ENCODE peak calls at places on chromosome 10, in four cellular contexts. T is K562, R is IMR-90, V is endothelial cell of umbilical vein. O is an unnamed sample. For H3K9me1, the result is how much of the 10 kb centered on the place peaks cover.

GRCh38 chr10:123445336-123445735 is 220.8 kb upstream of the GPR26 start:
- DNase-seq in T (no peak), V (no peak), R (no peak), O (no peak)

GRCh38 chr10:114697061-114697598 is 39.1 kb upstream of the ABLIM1 start:
- DNase-seq in T (no peak), V (peak), R (peak), O (peak)

GRCh38 chr10:49397036-49397999 is 1.4 kb upstream of the DRGX start:
- DNase-seq in T (no peak), R (no peak), V (no peak), O (no peak)

GRCh38 chr10:61108880-61109279 is 164.9 kb upstream of the RHOBTB1 start:
- DNase-seq in V (no peak), T (peak), R (no peak), O (no peak)

GRCh38 chr10:6185039-6185716 is 17.6 kb upstream of the PFKFB3 start:
- DNase-seq in R (no peak), T (no peak), V (no peak), O (no peak)

GRCh38 chr10:77737608-77738007 is 100.0 kb upstream of the KCNMA1 start:
- DNase-seq in T (no peak), R (peak), V (peak), O (peak)

GRCh38 chr10:84095821-84096497 is 43.4 kb upstream of the GHITM start:
- DNase-seq in R (no peak), V (peak), T (no peak), O (no peak)

GRCh38 chr10:115857856-115858255 is 415.1 kb downstream of the GFRA1 start:
- DNase-seq in T (no peak), V (no peak), R (no peak), O (no peak)

GRCh38 chr10:21458496-21458895 is 67.0 kb downstream of the SKIDA1 start:
- DNase-seq in V (no peak), R (no peak), T (no peak), O (no peak)

GRCh38 chr10:52703451-52703850 is 69.1 kb downstream of the MBL2 start:
- DNase-seq in V (no peak), R (no peak), T (no peak), O (no peak)

GRCh38 chr10:124383496-124383895 is 35.2 kb downstream of the OAT start:
- DNase-seq in V (no peak), T (no peak), R (no peak), O (no peak)

GRCh38 chr10:121465215-121465614 is 133.0 kb downstream of the FGFR2 start:
- DNase-seq in V (no peak), R (no peak), T (no peak), O (no peak)

GRCh38 chr10:29648114-29648982 is 13.6 kb upstream of the SVIL start:
- DNase-seq in T (no peak), V (peak), R (peak), O (no peak)

GRCh38 chr10:76012928-76013327 is 581.5 kb downstream of the LRMDA start:
- DNase-seq in V (no peak), T (no peak), R (no peak), O (no peak)

GRCh38 chr10:78190051-78190450 is 156.4 kb downstream of the RPS24 start:
- DNase-seq in R (no peak), V (no peak), T (no peak), O (no peak)

GRCh38 chr10:133258066-133258817 is 18.4 kb downstream of the ADAM8 start:
- DNase-seq in V (no peak), R (no peak), T (no peak), O (no peak)

GRCh38 chr10:69865450-69865849 is 63.7 kb downstream of the COL13A1 start:
- DNase-seq in R (no peak), T (no peak), V (no peak), O (no peak)

GRCh38 chr10:72889391-72889831 is 4.1 kb upstream of the OIT3 start:
- DNase-seq in V (peak), R (peak), T (no peak), O (peak)

GRCh38 chr10:13219685-13220670 is 14.2 kb downstream of the UCMA start:
- DNase-seq in V (no peak), R (peak), T (peak), O (no peak)

GRCh38 chr10:97574374-97575100 is 2.0 kb downstream of the ANKRD2 start:
- DNase-seq in V (peak), R (peak), T (no peak), O (peak)

GRCh38 chr10:12960431-12960898 is 41.0 kb downstream of the CCDC3 start:
- DNase-seq in V (no peak), T (no peak), R (peak), O (no peak)

DNA sequence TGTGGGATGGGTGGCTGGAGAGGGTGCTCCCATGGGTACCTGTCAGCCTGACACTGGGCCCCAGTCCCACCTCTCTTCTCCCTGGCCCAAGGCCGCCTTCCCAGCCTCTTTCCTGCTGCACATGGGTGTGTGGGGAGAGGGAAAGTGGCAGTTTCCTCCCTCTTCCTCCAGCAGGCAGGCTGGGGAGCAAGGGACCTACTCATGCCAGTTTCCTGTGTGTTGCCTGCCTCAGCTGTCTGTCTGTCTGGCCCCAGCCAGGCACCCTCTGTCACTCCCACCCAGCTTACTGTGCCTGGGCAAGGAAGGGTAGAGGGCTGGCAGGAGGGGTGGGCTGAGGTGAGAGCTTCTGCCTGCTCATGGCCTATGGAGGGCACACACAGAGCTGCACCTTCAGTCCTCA is 46.3 kb upstream of the PCBD1 start:
- DNase-seq in R (no peak), V (no peak), T (no peak), O (no peak)
- H3K9me1 ChIP-seq in R (under half), V (under half), T (under half), O (under half)

DNA sequence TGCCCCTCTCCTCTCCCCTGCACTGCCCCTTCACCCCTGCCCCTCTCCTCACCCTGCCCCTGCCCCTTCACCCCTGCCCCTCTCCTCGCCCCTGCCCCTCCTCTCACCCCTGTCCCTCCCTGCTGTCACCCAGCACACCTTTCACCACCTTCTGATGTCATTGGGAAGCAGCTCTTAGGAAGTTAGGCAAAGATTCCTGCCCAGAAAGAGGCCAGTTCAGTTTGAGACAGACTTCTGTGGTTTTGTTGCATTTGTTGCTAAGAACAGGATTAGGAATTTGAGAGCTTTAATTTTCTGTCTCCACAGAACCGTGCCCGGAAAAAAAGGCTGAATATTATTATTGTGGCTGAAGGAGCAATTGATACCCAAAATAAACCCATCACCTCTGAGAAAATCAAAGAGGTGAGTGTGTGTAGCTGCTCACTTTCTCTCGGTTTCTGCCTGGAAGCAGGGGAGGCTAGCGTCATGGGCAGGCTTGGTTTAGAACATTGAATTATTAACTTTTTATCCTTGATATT is 39.6 kb downstream of the PFKP start:
- DNase-seq in T (no peak), V (no peak), R (no peak), O (no peak)
- H3K4me3 ChIP-seq in T (no peak), V (no peak), R (no peak), O (no peak)

GRCh38 chr10:91598211-91598981 is 34.5 kb downstream of the PPP1R3C start:
- DNase-seq in T (no peak), R (peak), V (peak), O (peak)
- H3K4me2 ChIP-seq in T (no peak), R (no peak), V (no peak), O (peak)

DNA sequence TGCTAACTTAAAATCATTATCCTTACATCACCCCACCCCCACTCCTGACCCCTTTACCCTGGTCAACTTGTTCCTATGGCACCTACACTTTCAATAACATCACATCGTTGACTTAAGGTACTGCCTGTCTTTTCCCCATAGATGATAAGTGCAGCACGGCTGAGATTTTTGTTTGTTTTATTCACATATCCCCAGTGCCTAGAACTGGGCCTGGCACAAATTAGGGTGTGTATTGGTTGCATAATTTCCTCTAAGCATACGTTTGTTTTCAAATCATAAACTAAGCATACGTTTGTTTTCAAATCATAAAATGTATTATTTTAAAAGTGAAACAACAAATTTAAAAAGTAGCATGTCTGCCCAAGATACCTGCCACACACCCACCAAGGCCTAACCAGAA is 35.3 kb downstream of the ANXA11 start:
- DNase-seq in V (no peak), T (no peak), R (no peak), O (no peak)
- H3K9me1 ChIP-seq in V (under half), T (under half), R (under half), O (under half)

DNA sequence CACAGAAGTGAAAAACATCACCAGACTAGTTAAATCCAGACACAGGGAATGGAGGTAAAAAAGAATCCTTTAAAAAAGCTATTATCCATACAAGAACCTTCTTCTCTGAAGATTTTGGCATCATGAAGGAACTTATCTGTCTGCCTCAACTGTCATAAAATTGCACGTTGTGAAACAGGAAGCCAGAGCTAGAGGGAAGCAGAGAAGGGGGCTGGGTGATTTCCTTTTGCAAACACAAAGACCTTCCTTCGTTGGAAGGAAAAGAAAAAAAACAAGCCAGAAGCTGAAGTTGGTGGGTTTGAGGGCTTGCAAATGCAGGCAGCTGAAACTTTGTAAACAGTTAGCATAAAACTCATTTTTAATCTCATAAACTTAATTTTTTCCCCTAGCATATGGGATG is 101.5 kb downstream of the OTUD1 start:
- DNase-seq in T (no peak), V (no peak), R (no peak), O (no peak)
- H3K4me3 ChIP-seq in T (no peak), V (no peak), R (no peak), O (no peak)

GRCh38 chr10:63603709-63604445 is 82.7 kb downstream of the REEP3 start:
- DNase-seq in T (no peak), V (peak), R (peak), O (no peak)
- H3K4me2 ChIP-seq in T (no peak), V (no peak), R (peak), O (no peak)

DNA sequence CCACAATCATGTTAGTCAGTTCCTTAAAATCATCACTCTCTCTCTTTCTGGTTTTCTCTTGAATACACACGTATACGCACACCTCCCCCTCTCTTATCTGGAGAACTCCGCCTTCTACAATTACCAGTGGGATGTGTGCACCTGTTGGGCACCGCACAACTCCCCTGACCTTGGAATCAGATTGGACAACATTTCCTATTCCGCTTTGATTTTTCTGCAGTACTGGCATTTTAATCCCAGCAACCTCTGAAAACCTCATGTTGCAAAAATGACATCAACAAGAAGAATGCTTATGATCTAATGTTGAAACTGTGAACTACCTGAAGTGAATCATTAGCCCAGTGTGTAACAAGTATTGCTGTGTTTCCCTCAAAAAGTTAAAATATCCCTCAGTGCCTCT is 109.6 kb downstream of the KIAA1217 start:
- DNase-seq in V (no peak), T (no peak), R (peak), O (no peak)
- H3K9me1 ChIP-seq in V (under half), T (under half), R (under half), O (under half)

DNA sequence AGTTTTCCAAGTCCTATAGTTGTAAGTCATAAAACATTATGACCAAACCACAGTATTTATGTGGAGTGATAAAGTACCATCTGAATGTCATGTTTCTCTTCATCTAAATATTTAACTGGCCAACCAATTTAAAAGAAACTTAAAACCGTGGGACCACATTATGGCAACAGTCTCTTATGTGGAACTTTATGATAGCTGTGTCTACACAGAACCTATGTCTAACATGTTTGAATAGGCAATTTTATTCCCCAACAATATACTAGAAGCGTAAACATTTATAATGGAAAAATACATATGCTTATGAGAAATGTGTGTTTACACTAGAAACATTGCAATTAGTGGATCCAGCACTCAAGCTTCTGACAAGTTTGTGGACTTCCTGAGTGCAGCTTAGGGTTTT is 680.7 kb downstream of the REEP3 start:
- DNase-seq in V (no peak), T (no peak), R (no peak), O (no peak)
- H3K4me3 ChIP-seq in V (no peak), T (no peak), R (no peak), O (no peak)